ENCODE peak calls at places on chromosome 7, in ten cellular contexts. J is adrenal gland; E is AG08395; Z is AG10803; X is stimulated activated CD8-positive, alpha-beta memory T cell treated with anti-CD3 and anti-CD28 coated beads, Interleukin-7, amount 100 ng/mL, for 24 hours; Q is GDM1; H is Caco-2; S is NCI-H1105 treated with DMSO at 0.1 percent for 48 hours; P is neural crest cell; M is activated CD4-positive, CD25-positive, alpha-beta regulatory T cell treated with anti-CD3 and anti-CD28 coated beads, Interleukin-2, amount 50 U/mL, for 72 hours. K is an unnamed sample.

GRCh38 chr7:66756859-66757258 is 16.3 kb downstream of the RABGEF1 start:
- DNase-seq in J (no peak), E (no peak), Z (no peak), X (no peak), Q (no peak), H (no peak), S (no peak), P (no peak), M (no peak), K (no peak)

GRCh38 chr7:112193915-112194502 is 12.2 kb downstream of the DOCK4 start:
- DNase-seq in J (no peak), E (no peak), Z (no peak), X (no peak), Q (no peak), H (no peak), S (peak; percentile 3), P (no peak), M (no peak), K (no peak)

GRCh38 chr7:27709137-27710075 is 30.6 kb upstream of the TAX1BP1 start:
- DNase-seq in J (peak; percentile 69), E (peak; percentile 62), Z (peak; percentile 69), X (no peak), Q (no peak), H (no peak), S (no peak), P (no peak), M (no peak), K (no peak)

GRCh38 chr7:47472444-47473157 is 109.3 kb downstream of the TNS3 start:
- DNase-seq in J (no peak), E (no peak), Z (no peak), X (no peak), Q (no peak), H (no peak), S (no peak), P (no peak), M (no peak), K (no peak)

GRCh38 chr7:20340839-20341238 is 10.1 kb downstream of the ITGB8 start:
- DNase-seq in J (no peak), E (no peak), Z (no peak), X (no peak), Q (no peak), H (no peak), S (no peak), P (no peak), M (no peak), K (no peak)

GRCh38 chr7:110774066-110774465 is 316.9 kb upstream of the LRRN3 start:
- DNase-seq in J (no peak), E (no peak), Z (no peak), X (no peak), Q (no peak), H (no peak), S (no peak), P (no peak), M (no peak), K (no peak)

GRCh38 chr7:99679400-99680191 is at the start of gene CYP3A5:
- DNase-seq in J (peak; percentile 84), E (peak; percentile 27), Z (peak; percentile 65), X (no peak), Q (no peak), H (peak; percentile 47), S (no peak), P (no peak), M (no peak), K (no peak)

GRCh38 chr7:34904987-34905386 is 132.3 kb downstream of the DPY19L1 start:
- DNase-seq in J (no peak), E (no peak), Z (no peak), X (no peak), Q (no peak), H (no peak), S (no peak), P (no peak), M (no peak), K (no peak)

GRCh38 chr7:69177326-69177897 is 420.9 kb upstream of the AUTS2 start:
- DNase-seq in J (no peak), E (no peak), Z (peak; percentile 31), X (no peak), Q (no peak), H (no peak), S (no peak), P (no peak), M (no peak), K (no peak)

GRCh38 chr7:10412426-10413019 is 561.1 kb upstream of the PHF14 start:
- DNase-seq in J (peak; percentile 16), E (no peak), Z (peak; percentile 4), X (no peak), Q (no peak), H (no peak), S (peak; percentile 55), P (peak; percentile 33), M (no peak), K (no peak)

GRCh38 chr7:27169658-27170493 is 4.2 kb downstream of the HOXA10 start:
- DNase-seq in J (no peak), E (no peak), Z (no peak), X (no peak), Q (peak; percentile 57), H (no peak), S (peak; percentile 75), P (no peak), M (peak; percentile 29), K (no peak)

GRCh38 chr7:23970193-23970592 is 260.2 kb downstream of the STK31 start:
- DNase-seq in J (no peak), E (no peak), Z (no peak), X (no peak), Q (no peak), H (no peak), S (no peak), P (no peak), M (no peak), K (no peak)

GRCh38 chr7:5766321-5766761 is 15.1 kb downstream of the RNF216 start:
- DNase-seq in J (no peak), E (peak; percentile 55), Z (peak; percentile 78), X (no peak), Q (no peak), H (no peak), S (no peak), P (no peak), M (no peak), K (no peak)

GRCh38 chr7:47389923-47390630 is 191.8 kb downstream of the TNS3 start:
- DNase-seq in J (peak; percentile 6), E (no peak), Z (no peak), X (no peak), Q (no peak), H (peak; percentile 24), S (no peak), P (no peak), M (no peak), K (no peak)

GRCh38 chr7:70414368-70414767 is 717.6 kb upstream of the GALNT17 start:
- DNase-seq in J (no peak), E (no peak), Z (no peak), X (no peak), Q (no peak), H (no peak), S (no peak), P (no peak), M (no peak), K (no peak)

K was measured in H1.